ENCODE peak calls at places on chromosomes 12 and 14, in four cellular contexts. N, A, O and Y are unnamed samples. For H3K36me3, the result is how much of the 10 kb centered on the place peaks cover.

GRCh38 chr14:28763914-28764848 is 2.4 kb upstream of the FOXG1 start:
- DNase-seq in A (no peak), N (no peak), O (no peak), Y (no peak)

GRCh38 chr12:132408001-132408400 is 78.6 kb upstream of the GALNT9 start:
- DNase-seq in O (no peak), A (no peak), N (no peak), Y (no peak)

GRCh38 chr14:27056586-27056985 is 458.8 kb upstream of the NOVA1 start:
- DNase-seq in N (no peak), A (no peak), O (no peak), Y (no peak)

GRCh38 chr12:97404093-97404492 is 58.5 kb upstream of the RMST start:
- DNase-seq in A (no peak), N (no peak), O (no peak), Y (no peak)

GRCh38 chr14:51950007-51950406 is 39.3 kb upstream of the RTRAF start:
- DNase-seq in O (no peak), A (no peak), N (no peak), Y (no peak)

GRCh38 chr12:103913100-103913499 is 17.1 kb upstream of the HSP90B1 start:
- DNase-seq in N (no peak), A (no peak), O (no peak), Y (no peak)

GRCh38 chr12:12909228-12909994 is 18.0 kb downstream of the GPRC5A start:
- DNase-seq in N (no peak), O (no peak), A (no peak), Y (no peak)

GRCh38 chr12:57118711-57119271 is 7.6 kb upstream of the STAT6 start:
- DNase-seq in A (no peak), N (no peak), O (no peak), Y (no peak)

GRCh38 chr14:76497550-76498484 is 121.9 kb downstream of the ESRRB start:
- DNase-seq in N (no peak), O (no peak), A (no peak), Y (no peak)

GRCh38 chr12:19008102-19008501 is 121.4 kb upstream of the PLEKHA5 start:
- DNase-seq in O (no peak), N (no peak), A (no peak), Y (no peak)

GRCh38 chr12:108468149-108468968 is 46.7 kb upstream of the FICD start:
- DNase-seq in O (no peak), A (peak), N (no peak), Y (no peak)

GRCh38 chr14:65910108-65910507 is 497.6 kb downstream of the FUT8 start:
- DNase-seq in N (no peak), A (no peak), O (no peak), Y (no peak)

GRCh38 chr14:98897605-98898309 is 374.2 kb downstream of the BCL11B start:
- DNase-seq in O (no peak), N (no peak), A (no peak), Y (no peak)

GRCh38 chr12:102958073-102958829 is 777 bp downstream of the ASCL1 start:
- DNase-seq in A (no peak), O (no peak), N (no peak), Y (no peak)

GRCh38 chr12:125143491-125143890 is 78.3 kb downstream of the AACS start:
- DNase-seq in A (no peak), N (no peak), O (no peak), Y (no peak)

DNA sequence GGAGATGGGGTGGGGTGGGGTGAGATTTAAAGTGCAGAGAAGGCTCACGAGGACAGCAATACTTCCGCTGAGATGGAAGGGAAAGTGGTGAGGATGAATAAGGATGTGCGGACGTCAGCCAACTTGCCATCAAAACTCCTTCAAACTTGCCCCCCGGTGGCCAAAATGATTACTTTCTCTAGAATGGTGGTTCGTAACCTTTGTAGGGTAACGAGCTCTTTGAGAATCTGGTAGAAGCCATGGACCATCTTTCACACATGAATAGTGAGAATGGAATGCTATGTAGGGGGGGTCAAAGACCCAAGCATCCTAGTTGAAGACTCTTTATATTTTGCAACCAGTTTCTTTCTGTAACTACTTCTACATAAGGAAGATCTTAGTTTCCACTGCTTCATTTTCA is 245.9 kb upstream of the DDHD1 start:
- DNase-seq in O (no peak), N (peak), A (no peak), Y (no peak)
- TF ChIP-seq CTCF in O (no peak), N (no peak), A (no peak), Y (peak)

DNA sequence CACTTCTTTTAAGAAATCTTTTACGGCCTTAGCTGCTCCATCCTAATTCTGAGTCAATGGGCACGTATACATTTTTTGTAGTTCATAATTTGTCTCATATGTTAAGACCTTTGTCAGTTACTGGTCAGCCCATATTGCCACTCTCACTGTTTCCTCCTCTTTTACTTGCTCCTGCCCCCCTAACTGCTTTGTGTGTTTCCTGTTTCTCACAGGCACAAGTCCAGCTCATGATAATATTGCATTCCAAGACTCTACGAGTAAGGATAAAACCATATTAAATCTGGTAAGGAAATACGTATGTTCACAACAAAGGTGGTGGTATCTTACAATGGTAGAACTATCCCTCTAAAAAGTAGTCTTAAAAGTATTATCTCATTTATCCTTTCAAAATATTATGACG is 111.7 kb downstream of the DNAI7 start:
- DNase-seq in N (no peak), O (no peak), A (no peak), Y (no peak)
- TF ChIP-seq REST in N (no peak), O (no peak), A (no peak), Y (no peak)

GRCh38 chr14:100774164-100774537 is 47.5 kb downstream of the DLK1 start:
- DNase-seq in O (no peak), A (no peak), N (no peak), Y (no peak)
- H3K36me3 ChIP-seq in O (under half), A (under half), N (under half), Y (under half)

GRCh38 chr14:94143239-94143638 is 13.8 kb upstream of the IFI27L2 start:
- DNase-seq in O (no peak), N (peak), A (peak), Y (no peak)
- TF ChIP-seq CTCF in O (peak), N (peak), A (peak), Y (peak)

DNA sequence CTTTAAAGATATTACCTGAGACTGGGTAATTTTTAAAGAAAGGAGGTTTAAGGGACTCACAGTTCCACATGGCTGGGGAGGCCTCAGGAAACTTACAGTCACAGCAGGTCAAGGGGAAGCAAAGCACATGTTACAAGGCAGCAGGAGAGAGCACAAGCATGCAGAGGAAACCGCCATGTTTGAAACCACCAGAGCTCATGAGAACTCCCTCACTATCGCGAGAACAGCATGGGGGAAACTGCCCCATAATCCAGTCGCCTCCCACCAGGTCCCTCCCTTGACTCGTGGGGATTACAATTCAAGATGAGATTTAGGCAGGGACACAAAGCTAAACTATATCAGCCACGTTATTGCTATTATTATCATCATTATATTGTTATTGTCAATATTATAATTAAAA is 138.8 kb downstream of the RIMBP2 start:
- DNase-seq in A (no peak), O (no peak), N (no peak), Y (no peak)
- TF ChIP-seq REST in A (no peak), O (no peak), N (no peak), Y (no peak)

GRCh38 chr12:115774148-115774905 is 503.2 kb downstream of the MED13L start:
- DNase-seq in O (no peak), N (peak), A (no peak), Y (no peak)
- H3K36me3 ChIP-seq in O (under half), N (under half), A (under half), Y (under half)

GRCh38 chr12:14514154-14514842 is 53.4 kb downstream of the PLBD1 start:
- DNase-seq in O (no peak), A (peak), N (peak), Y (no peak)
- TF ChIP-seq CTCF in O (peak), A (peak), N (peak), Y (peak)

GRCh38 chr12:25585021-25585523 is 32.0 kb upstream of the LMNTD1 start:
- DNase-seq in O (no peak), A (no peak), N (no peak), Y (no peak)
- TF ChIP-seq REST in O (no peak), A (no peak), N (no peak), Y (no peak)